ENCODE peak calls at places on chromosomes 12 and 14, in four cellular contexts. L is GM12878, E is H1, Y is K562. J is an unnamed sample.

GRCh38 chr14:68569546-68569908 is 223.3 kb downstream of the ZFP36L1 start:
- DNase-seq in L (no peak), E (no peak), Y (no peak), J (no peak)

GRCh38 chr12:126776047-126776446 is 1490.9 kb upstream of the TMEM132C start:
- DNase-seq in L (no peak), E (no peak), Y (no peak), J (no peak)

GRCh38 chr14:61568572-61569011 is 126.7 kb upstream of the HIF1A start:
- DNase-seq in L (peak; percentile 52), E (peak; percentile 76), Y (no peak), J (no peak)

GRCh38 chr12:104974626-104975290 is 11.4 kb upstream of the NOPCHAP1 start:
- DNase-seq in L (peak; percentile 97), E (no peak), Y (no peak), J (no peak)

GRCh38 chr14:76050797-76051392 is 65.3 kb downstream of the IFT43 start:
- DNase-seq in L (peak; percentile 21), E (peak; percentile 79), Y (peak; percentile 39), J (peak; percentile 47)

GRCh38 chr14:65287264-65288131 is 125.0 kb upstream of the FUT8 start:
- DNase-seq in L (no peak), E (no peak), Y (no peak), J (no peak)

GRCh38 chr14:64649383-64649998 is 54.7 kb upstream of the PLEKHG3 start:
- DNase-seq in L (no peak), E (no peak), Y (no peak), J (no peak)

GRCh38 chr14:86450075-86450474 is 920.1 kb downstream of the FLRT2 start:
- DNase-seq in L (no peak), E (no peak), Y (no peak), J (no peak)

GRCh38 chr14:74912111-74912510 is 10.9 kb downstream of the RPS6KL1 start:
- DNase-seq in L (no peak), E (no peak), Y (no peak), J (no peak)

GRCh38 chr14:81062816-81063215 is 107.4 kb downstream of the TSHR start:
- DNase-seq in L (peak; percentile 1), E (peak; percentile 50), Y (peak; percentile 8), J (peak; percentile 10)

GRCh38 chr12:49983892-49984291 is 11.1 kb downstream of the AQP6 start:
- DNase-seq in L (no peak), E (no peak), Y (peak; percentile 30), J (no peak)

GRCh38 chr14:38199768-38200167 is 7.9 kb upstream of the SSTR1 start:
- DNase-seq in L (no peak), E (no peak), Y (no peak), J (no peak)

GRCh38 chr12:32454075-32454474 is 54.7 kb downstream of the FGD4 start:
- DNase-seq in L (no peak), E (no peak), Y (no peak), J (no peak)

GRCh38 chr14:56918849-56919574 is 108.7 kb upstream of the OTX2 start:
- DNase-seq in L (no peak), E (no peak), Y (no peak), J (no peak)

GRCh38 chr14:39203659-39204606 is 28.9 kb downstream of the PNN start:
- DNase-seq in L (no peak), E (no peak), Y (peak; percentile 29), J (peak; percentile 70)

GRCh38 chr12:57152408-57153038 is 5.1 kb upstream of the LRP1-AS start:
- DNase-seq in L (no peak), E (no peak), Y (no peak), J (no peak)

DNA sequence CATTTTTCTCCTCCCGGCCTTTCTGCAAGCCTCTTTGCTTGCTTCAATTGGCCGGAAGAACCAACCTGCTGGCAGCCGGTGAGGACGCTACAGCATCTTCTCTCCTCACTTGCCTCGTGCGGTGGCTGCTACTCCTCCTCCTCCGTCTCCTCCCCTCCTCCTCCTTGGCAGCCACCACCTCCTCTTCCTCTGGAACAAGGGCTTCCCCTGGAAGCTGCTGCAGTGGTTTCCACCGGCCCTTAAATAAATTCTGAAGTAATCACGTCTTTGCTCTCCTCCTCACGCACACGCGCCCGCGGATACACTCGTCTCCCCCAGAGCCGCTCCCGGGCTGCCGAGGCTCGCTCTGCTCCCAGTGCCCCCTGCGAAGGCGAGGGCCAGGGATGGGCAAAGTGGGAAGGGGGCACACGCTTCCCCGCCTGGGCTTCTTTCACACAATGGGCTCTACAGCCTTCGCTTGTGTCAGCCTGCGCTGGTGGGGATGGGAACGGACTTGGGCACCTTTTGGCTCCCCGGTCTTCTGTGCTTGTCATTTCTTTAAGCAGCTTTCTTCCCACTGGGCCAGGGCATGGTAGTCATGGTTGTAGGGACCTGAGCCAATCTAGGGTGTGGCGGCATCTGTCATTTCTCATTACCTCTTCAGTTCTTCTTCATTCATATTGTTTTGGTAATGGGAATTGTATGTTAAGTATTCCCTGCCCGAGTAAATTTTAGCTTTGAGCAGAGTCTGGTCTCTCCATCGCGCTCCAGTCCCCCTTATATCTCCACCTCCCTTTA is at the start of gene PPFIA2:
- DNase-seq in L (no peak), E (peak; percentile 60), Y (no peak), J (no peak)
- TF ChIP-seq CBX5 in L (no peak), E (no peak), Y (no peak), J (no peak)

GRCh38 chr12:65672441-65672840 is 151.8 kb upstream of the HMGA2 start:
- DNase-seq in L (no peak), E (no peak), Y (no peak), J (no peak)

GRCh38 chr12:65670775-65671174 is 153.5 kb upstream of the HMGA2 start:
- DNase-seq in L (no peak), E (no peak), Y (no peak), J (no peak)

GRCh38 chr12:65673291-65673690 is 151.0 kb upstream of the HMGA2 start:
- DNase-seq in L (no peak), E (no peak), Y (no peak), J (no peak)

GRCh38 chr12:65675141-65675621 is 149.1 kb upstream of the HMGA2 start:
- DNase-seq in L (no peak), E (no peak), Y (no peak), J (no peak)

GRCh38 chr12:65673732-65674131 is 150.6 kb upstream of the HMGA2 start:
- DNase-seq in L (no peak), E (no peak), Y (no peak), J (no peak)
- TF ChIP-seq CBX5 in L (no peak), E (no peak), Y (no peak), J (no peak)

DNA sequence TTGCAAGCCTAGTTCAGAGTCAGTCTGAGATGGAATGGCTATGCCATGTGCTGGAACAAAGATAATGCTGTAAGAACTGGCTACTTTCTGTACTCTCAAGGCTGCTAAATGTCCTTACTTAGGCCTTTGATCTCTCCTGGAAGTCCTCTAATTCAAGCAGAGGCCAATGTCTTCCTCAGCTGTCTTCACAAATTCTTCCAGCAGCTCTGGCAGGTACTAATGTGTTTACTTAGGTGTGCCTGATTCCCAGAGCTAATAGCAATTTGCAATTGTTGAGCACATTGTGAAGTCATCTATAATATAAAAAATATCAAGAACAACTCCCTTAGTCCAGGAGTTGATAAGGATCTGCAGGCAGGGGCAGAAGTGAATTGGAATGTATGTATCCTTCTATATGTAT is 3.8 kb upstream of the MYF5 start:
- DNase-seq in L (no peak), E (no peak), Y (no peak), J (no peak)
- TF ChIP-seq CBX5 in L (no peak), E (no peak), Y (no peak), J (no peak)

GRCh38 chr12:93243689-93244513 is 133.8 kb upstream of the NUDT4 start:
- DNase-seq in L (peak; percentile 75), E (no peak), Y (no peak), J (peak; percentile 89)

GRCh38 chr12:93245543-93245942 is 132.2 kb upstream of the NUDT4 start:
- DNase-seq in L (peak; percentile 87), E (no peak), Y (no peak), J (no peak)

GRCh38 chr12:93243382-93243688 is 134.4 kb upstream of the NUDT4 start:
- DNase-seq in L (peak; percentile 81), E (no peak), Y (no peak), J (no peak)

GRCh38 chr12:93244514-93245077 is 133.1 kb upstream of the NUDT4 start:
- DNase-seq in L (peak; percentile 48), E (no peak), Y (no peak), J (no peak)

DNA sequence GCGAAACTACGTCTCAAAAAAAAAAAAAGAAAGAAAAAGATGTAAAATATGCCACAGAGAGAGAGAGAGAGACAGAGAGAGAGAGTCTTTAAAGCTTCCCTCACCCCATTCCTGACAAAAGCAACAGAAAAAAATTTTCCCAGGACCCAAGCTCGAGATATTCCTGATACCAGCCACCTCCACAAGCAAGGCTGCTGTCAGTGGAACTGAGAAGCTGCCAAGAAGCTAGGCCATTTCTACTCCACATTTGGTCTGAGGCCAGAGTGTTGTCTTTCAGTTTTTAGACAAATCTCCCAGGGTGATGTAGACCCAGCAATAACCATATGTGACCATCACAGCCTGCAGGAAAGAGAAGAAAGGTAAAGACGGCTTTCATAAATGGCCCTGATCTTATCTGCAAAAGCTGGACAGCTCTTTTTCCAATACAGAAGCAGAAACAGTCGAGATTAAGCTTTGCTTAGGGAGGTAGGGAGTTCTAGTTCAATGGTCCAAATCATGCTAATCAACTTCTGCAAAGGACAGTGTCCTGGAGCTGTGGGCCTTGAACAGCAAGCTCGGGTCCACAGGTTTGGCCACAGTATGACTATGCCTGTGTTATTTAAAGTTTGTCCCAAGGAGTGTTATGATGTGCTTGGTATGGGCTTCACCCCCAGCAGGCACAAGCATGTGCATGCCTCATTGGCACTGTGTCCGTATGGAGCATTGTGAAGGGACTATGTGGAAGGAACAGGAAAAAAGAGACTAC is 130.2 kb upstream of the NUDT4 start:
- DNase-seq in L (no peak), E (no peak), Y (no peak), J (no peak)
- TF ChIP-seq CBX5 in L (no peak), E (no peak), Y (no peak), J (no peak)

GRCh38 chr12:47556219-47556618 is 149.6 kb downstream of the RPAP3 start:
- DNase-seq in L (no peak), E (no peak), Y (no peak), J (no peak)
- TF ChIP-seq CBX5 in L (no peak), E (no peak), Y (no peak), J (no peak)

GRCh38 chr12:130118181-130118580 is 44.1 kb upstream of the FZD10 start:
- DNase-seq in L (no peak), E (no peak), Y (no peak), J (no peak)
- TF ChIP-seq CBX5 in L (no peak), E (no peak), Y (no peak), J (no peak)

J was measured in HepG2.